ENCODE peak calls at places on chromosomes 5 and 9, in eight cellular contexts. One of them, this sample, is unnamed.

GRCh38 chr9:128456613-128457061 is 831 bp downstream of the ODF2 start:
- DNase-seq in lung: peak; percentile 74
- DNase-seq in neural progenitor cell: peak; percentile 87
- DNase-seq in transverse colon: peak; percentile 69
- DNase-seq in stomach: peak; percentile 61
- DNase-seq in heart right ventricle: peak; percentile 68
- DNase-seq in CD8-positive, alpha-beta memory T cell: peak; percentile 57
- DNase-seq in CD8-positive, alpha-beta T cell: peak; percentile 66
- DNase-seq in this sample: peak; percentile 34

GRCh38 chr5:122154910-122155309 is 25.6 kb downstream of the ZNF474 start:
- DNase-seq in lung: no peak
- DNase-seq in neural progenitor cell: no peak
- DNase-seq in transverse colon: no peak
- DNase-seq in stomach: no peak
- DNase-seq in heart right ventricle: no peak
- DNase-seq in CD8-positive, alpha-beta memory T cell: no peak
- DNase-seq in CD8-positive, alpha-beta T cell: no peak
- DNase-seq in this sample: no peak

GRCh38 chr5:61748651-61749050 is 416.6 kb downstream of the ZSWIM6 start:
- DNase-seq in lung: no peak
- DNase-seq in neural progenitor cell: no peak
- DNase-seq in transverse colon: no peak
- DNase-seq in stomach: no peak
- DNase-seq in heart right ventricle: no peak
- DNase-seq in CD8-positive, alpha-beta memory T cell: no peak
- DNase-seq in CD8-positive, alpha-beta T cell: no peak
- DNase-seq in this sample: no peak

GRCh38 chr9:970310-971002 is 6.0 kb upstream of the DMRT3 start:
- DNase-seq in lung: no peak
- DNase-seq in neural progenitor cell: peak; percentile 62
- DNase-seq in transverse colon: no peak
- DNase-seq in stomach: no peak
- DNase-seq in heart right ventricle: no peak
- DNase-seq in CD8-positive, alpha-beta memory T cell: no peak
- DNase-seq in CD8-positive, alpha-beta T cell: no peak
- DNase-seq in this sample: no peak

GRCh38 chr9:100725376-100725775 is 147.5 kb downstream of the CAVIN4 start:
- DNase-seq in lung: no peak
- DNase-seq in neural progenitor cell: no peak
- DNase-seq in transverse colon: no peak
- DNase-seq in stomach: no peak
- DNase-seq in heart right ventricle: no peak
- DNase-seq in CD8-positive, alpha-beta memory T cell: no peak
- DNase-seq in CD8-positive, alpha-beta T cell: no peak
- DNase-seq in this sample: no peak

GRCh38 chr5:43110606-43111170 is 10.0 kb upstream of the ZNF131 start:
- DNase-seq in lung: no peak
- DNase-seq in neural progenitor cell: peak; percentile 16
- DNase-seq in transverse colon: peak; percentile 44
- DNase-seq in stomach: no peak
- DNase-seq in heart right ventricle: no peak
- DNase-seq in CD8-positive, alpha-beta memory T cell: no peak
- DNase-seq in CD8-positive, alpha-beta T cell: peak; percentile 20
- DNase-seq in this sample: no peak

GRCh38 chr9:118761016-118761790 is 608.0 kb downstream of the BRINP1 start:
- DNase-seq in lung: no peak
- DNase-seq in neural progenitor cell: no peak
- DNase-seq in transverse colon: no peak
- DNase-seq in stomach: no peak
- DNase-seq in heart right ventricle: no peak
- DNase-seq in CD8-positive, alpha-beta memory T cell: no peak
- DNase-seq in CD8-positive, alpha-beta T cell: no peak
- DNase-seq in this sample: no peak

GRCh38 chr9:127931092-127931881 is 710 bp upstream of the PIP5KL1 start:
- DNase-seq in lung: peak; percentile 79
- DNase-seq in neural progenitor cell: peak; percentile 21
- DNase-seq in transverse colon: no peak
- DNase-seq in stomach: no peak
- DNase-seq in heart right ventricle: no peak
- DNase-seq in CD8-positive, alpha-beta memory T cell: no peak
- DNase-seq in CD8-positive, alpha-beta T cell: no peak
- DNase-seq in this sample: no peak

GRCh38 chr9:107274953-107275422 is 8.1 kb upstream of the RAD23B start:
- DNase-seq in lung: no peak
- DNase-seq in neural progenitor cell: no peak
- DNase-seq in transverse colon: no peak
- DNase-seq in stomach: no peak
- DNase-seq in heart right ventricle: no peak
- DNase-seq in CD8-positive, alpha-beta memory T cell: no peak
- DNase-seq in CD8-positive, alpha-beta T cell: no peak
- DNase-seq in this sample: no peak

GRCh38 chr5:175235251-175235963 is 208.6 kb downstream of the DRD1 start:
- DNase-seq in lung: no peak
- DNase-seq in neural progenitor cell: no peak
- DNase-seq in transverse colon: no peak
- DNase-seq in stomach: no peak
- DNase-seq in heart right ventricle: no peak
- DNase-seq in CD8-positive, alpha-beta memory T cell: no peak
- DNase-seq in CD8-positive, alpha-beta T cell: no peak
- DNase-seq in this sample: no peak

GRCh38 chr9:112361602-112362001 is 18.3 kb upstream of the HSDL2 start:
- DNase-seq in lung: no peak
- DNase-seq in neural progenitor cell: peak; percentile 53
- DNase-seq in transverse colon: no peak
- DNase-seq in stomach: no peak
- DNase-seq in heart right ventricle: no peak
- DNase-seq in CD8-positive, alpha-beta memory T cell: no peak
- DNase-seq in CD8-positive, alpha-beta T cell: peak; percentile 40
- DNase-seq in this sample: no peak

GRCh38 chr9:6703898-6704639 is 53.7 kb upstream of the KDM4C start:
- DNase-seq in lung: peak; percentile 89
- DNase-seq in neural progenitor cell: peak; percentile 88
- DNase-seq in transverse colon: peak; percentile 91
- DNase-seq in stomach: peak; percentile 92
- DNase-seq in heart right ventricle: peak; percentile 88
- DNase-seq in CD8-positive, alpha-beta memory T cell: peak; percentile 77
- DNase-seq in CD8-positive, alpha-beta T cell: peak; percentile 86
- DNase-seq in this sample: peak; percentile 75

GRCh38 chr9:4860383-4860782 is 67.6 kb downstream of the RCL1 start:
- DNase-seq in lung: no peak
- DNase-seq in neural progenitor cell: no peak
- DNase-seq in transverse colon: no peak
- DNase-seq in stomach: no peak
- DNase-seq in heart right ventricle: no peak
- DNase-seq in CD8-positive, alpha-beta memory T cell: no peak
- DNase-seq in CD8-positive, alpha-beta T cell: no peak
- DNase-seq in this sample: no peak

GRCh38 chr9:87567047-87567446 is 69.4 kb downstream of the DAPK1 start:
- DNase-seq in lung: no peak
- DNase-seq in neural progenitor cell: no peak
- DNase-seq in transverse colon: no peak
- DNase-seq in stomach: peak; percentile 63
- DNase-seq in heart right ventricle: no peak
- DNase-seq in CD8-positive, alpha-beta memory T cell: no peak
- DNase-seq in CD8-positive, alpha-beta T cell: no peak
- DNase-seq in this sample: no peak

GRCh38 chr5:64229163-64229774 is 63.6 kb downstream of the RNF180 start:
- DNase-seq in lung: no peak
- DNase-seq in neural progenitor cell: peak; percentile 53
- DNase-seq in transverse colon: no peak
- DNase-seq in stomach: no peak
- DNase-seq in heart right ventricle: no peak
- DNase-seq in CD8-positive, alpha-beta memory T cell: no peak
- DNase-seq in CD8-positive, alpha-beta T cell: no peak
- DNase-seq in this sample: no peak

GRCh38 chr9:73444821-73445220 is 293.2 kb downstream of the ANXA1 start:
- DNase-seq in lung: no peak
- DNase-seq in neural progenitor cell: no peak
- DNase-seq in transverse colon: no peak
- DNase-seq in stomach: no peak
- DNase-seq in heart right ventricle: no peak
- DNase-seq in CD8-positive, alpha-beta memory T cell: no peak
- DNase-seq in CD8-positive, alpha-beta T cell: no peak
- DNase-seq in this sample: no peak

GRCh38 chr9:114278881-114279570 is 43.9 kb upstream of the ORM1 start:
- DNase-seq in lung: no peak
- DNase-seq in neural progenitor cell: no peak
- DNase-seq in transverse colon: no peak
- DNase-seq in stomach: no peak
- DNase-seq in heart right ventricle: no peak
- DNase-seq in CD8-positive, alpha-beta memory T cell: no peak
- DNase-seq in CD8-positive, alpha-beta T cell: no peak
- DNase-seq in this sample: no peak

GRCh38 chr5:142981475-142981874 is 211.3 kb downstream of the ARHGAP26 start:
- DNase-seq in lung: no peak
- DNase-seq in neural progenitor cell: peak; percentile 1
- DNase-seq in transverse colon: no peak
- DNase-seq in stomach: no peak
- DNase-seq in heart right ventricle: no peak
- DNase-seq in CD8-positive, alpha-beta memory T cell: no peak
- DNase-seq in CD8-positive, alpha-beta T cell: no peak
- DNase-seq in this sample: no peak

GRCh38 chr5:76601470-76601869 is 21.7 kb downstream of the F2RL2 start:
- DNase-seq in lung: no peak
- DNase-seq in neural progenitor cell: peak; percentile 81
- DNase-seq in transverse colon: no peak
- DNase-seq in stomach: no peak
- DNase-seq in heart right ventricle: no peak
- DNase-seq in CD8-positive, alpha-beta memory T cell: no peak
- DNase-seq in CD8-positive, alpha-beta T cell: peak; percentile 14
- DNase-seq in this sample: no peak

GRCh38 chr9:81848472-81848871 is 79.8 kb upstream of the SPATA31D4 start:
- DNase-seq in lung: no peak
- DNase-seq in neural progenitor cell: no peak
- DNase-seq in transverse colon: no peak
- DNase-seq in stomach: no peak
- DNase-seq in heart right ventricle: no peak
- DNase-seq in CD8-positive, alpha-beta memory T cell: no peak
- DNase-seq in CD8-positive, alpha-beta T cell: no peak
- DNase-seq in this sample: no peak

GRCh38 chr5:145975361-145976066 is 39.1 kb downstream of the SH3RF2 start:
- DNase-seq in lung: no peak
- DNase-seq in neural progenitor cell: no peak
- DNase-seq in transverse colon: no peak
- DNase-seq in stomach: peak; percentile 37
- DNase-seq in heart right ventricle: no peak
- DNase-seq in CD8-positive, alpha-beta memory T cell: no peak
- DNase-seq in CD8-positive, alpha-beta T cell: no peak
- DNase-seq in this sample: no peak

GRCh38 chr5:160938532-160938931 is 86.5 kb upstream of the ATP10B start:
- DNase-seq in lung: peak; percentile 64
- DNase-seq in neural progenitor cell: no peak
- DNase-seq in transverse colon: peak; percentile 74
- DNase-seq in stomach: peak; percentile 68
- DNase-seq in heart right ventricle: no peak
- DNase-seq in CD8-positive, alpha-beta memory T cell: no peak
- DNase-seq in CD8-positive, alpha-beta T cell: no peak
- DNase-seq in this sample: no peak

GRCh38 chr5:27568811-27569210 is 530.4 kb upstream of the CDH9 start:
- DNase-seq in lung: no peak
- DNase-seq in neural progenitor cell: no peak
- DNase-seq in transverse colon: no peak
- DNase-seq in stomach: no peak
- DNase-seq in heart right ventricle: no peak
- DNase-seq in CD8-positive, alpha-beta memory T cell: no peak
- DNase-seq in CD8-positive, alpha-beta T cell: no peak
- DNase-seq in this sample: no peak

GRCh38 chr9:25505644-25506043 is 172.6 kb downstream of the TUSC1 start:
- DNase-seq in lung: no peak
- DNase-seq in neural progenitor cell: no peak
- DNase-seq in transverse colon: no peak
- DNase-seq in stomach: no peak
- DNase-seq in heart right ventricle: no peak
- DNase-seq in CD8-positive, alpha-beta memory T cell: no peak
- DNase-seq in CD8-positive, alpha-beta T cell: no peak
- DNase-seq in this sample: no peak
- H3K9me3 ChIP-seq in lung: peaks cover 13% of the 10 kb centered on the region
- H3K9me3 ChIP-seq in neural progenitor cell: no peaks in the 10 kb centered on the region
- H3K9me3 ChIP-seq in transverse colon: no peaks in the 10 kb centered on the region
- H3K9me3 ChIP-seq in stomach: peaks cover 45% of the 10 kb centered on the region
- H3K9me3 ChIP-seq in heart right ventricle: no peaks in the 10 kb centered on the region
- H3K9me3 ChIP-seq in CD8-positive, alpha-beta memory T cell: no peaks in the 10 kb centered on the region
- H3K9me3 ChIP-seq in CD8-positive, alpha-beta T cell: no peaks in the 10 kb centered on the region
- H3K9me3 ChIP-seq in this sample: no peaks in the 10 kb centered on the region

GRCh38 chr5:178983728-178984127 is 11.4 kb downstream of the GRM6 start:
- DNase-seq in lung: no peak
- DNase-seq in neural progenitor cell: no peak
- DNase-seq in transverse colon: no peak
- DNase-seq in stomach: no peak
- DNase-seq in heart right ventricle: no peak
- DNase-seq in CD8-positive, alpha-beta memory T cell: no peak
- DNase-seq in CD8-positive, alpha-beta T cell: no peak
- DNase-seq in this sample: no peak
- H3K9me3 ChIP-seq in lung: peaks cover 9% of the 10 kb centered on the region
- H3K9me3 ChIP-seq in neural progenitor cell: no peaks in the 10 kb centered on the region
- H3K9me3 ChIP-seq in transverse colon: peaks cover 74% of the 10 kb centered on the region
- H3K9me3 ChIP-seq in stomach: peaks cover 97% of the 10 kb centered on the region
- H3K9me3 ChIP-seq in heart right ventricle: no peaks in the 10 kb centered on the region
- H3K9me3 ChIP-seq in CD8-positive, alpha-beta memory T cell: no peaks in the 10 kb centered on the region
- H3K9me3 ChIP-seq in CD8-positive, alpha-beta T cell: no peaks in the 10 kb centered on the region
- H3K9me3 ChIP-seq in this sample: no peaks in the 10 kb centered on the region

DNA sequence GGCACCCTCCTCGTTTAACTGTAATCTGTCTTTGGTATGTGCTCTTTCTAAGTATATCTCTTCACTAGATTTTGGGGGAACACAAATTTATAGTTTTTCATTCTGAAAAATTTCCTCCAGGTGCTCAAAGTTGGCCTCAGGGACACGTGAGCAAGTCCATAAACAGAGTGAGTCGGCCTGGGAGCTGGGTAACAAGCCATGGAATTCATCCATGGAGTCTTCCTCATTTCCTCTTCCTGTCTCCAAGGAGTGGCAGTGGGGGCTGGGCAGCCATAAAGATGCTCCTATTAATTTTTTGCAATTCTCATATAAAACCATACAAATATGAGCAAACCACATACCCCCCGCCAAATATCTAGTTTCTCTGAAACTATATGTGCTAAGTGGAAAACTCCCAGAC is 136.6 kb upstream of the OTULINL start:
- DNase-seq in lung: no peak
- DNase-seq in neural progenitor cell: no peak
- DNase-seq in transverse colon: no peak
- DNase-seq in stomach: no peak
- DNase-seq in heart right ventricle: no peak
- DNase-seq in CD8-positive, alpha-beta memory T cell: no peak
- DNase-seq in CD8-positive, alpha-beta T cell: no peak
- DNase-seq in this sample: no peak
- H3K9me3 ChIP-seq in lung: no peaks in the 10 kb centered on the region
- H3K9me3 ChIP-seq in neural progenitor cell: no peaks in the 10 kb centered on the region
- H3K9me3 ChIP-seq in transverse colon: no peaks in the 10 kb centered on the region
- H3K9me3 ChIP-seq in stomach: no peaks in the 10 kb centered on the region
- H3K9me3 ChIP-seq in heart right ventricle: no peaks in the 10 kb centered on the region
- H3K9me3 ChIP-seq in CD8-positive, alpha-beta memory T cell: no peaks in the 10 kb centered on the region
- H3K9me3 ChIP-seq in CD8-positive, alpha-beta T cell: no peaks in the 10 kb centered on the region
- H3K9me3 ChIP-seq in this sample: no peaks in the 10 kb centered on the region

DNA sequence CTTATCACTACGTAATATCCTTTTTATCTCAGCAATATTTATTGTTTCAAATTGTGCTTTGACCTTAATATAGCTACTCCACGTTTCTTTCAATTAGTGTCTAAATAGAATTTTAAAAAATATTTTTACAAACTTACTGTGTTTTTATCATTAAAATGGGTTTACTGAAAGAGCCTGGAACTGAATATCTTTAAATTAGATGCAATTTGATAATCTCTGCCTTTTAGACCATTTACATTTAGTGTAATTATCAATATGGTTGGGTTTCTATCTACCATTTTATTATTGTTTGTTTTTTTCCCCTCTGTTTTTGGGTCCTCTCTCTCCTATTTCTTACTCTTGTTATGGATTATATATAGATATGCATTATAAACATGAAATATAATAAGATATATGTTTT is 327.8 kb downstream of the IRX2 start:
- DNase-seq in lung: no peak
- DNase-seq in neural progenitor cell: no peak
- DNase-seq in transverse colon: no peak
- DNase-seq in stomach: no peak
- DNase-seq in heart right ventricle: no peak
- DNase-seq in CD8-positive, alpha-beta memory T cell: no peak
- DNase-seq in CD8-positive, alpha-beta T cell: no peak
- DNase-seq in this sample: no peak
- H3K9me3 ChIP-seq in lung: no peaks in the 10 kb centered on the region
- H3K9me3 ChIP-seq in neural progenitor cell: peaks cover 11% of the 10 kb centered on the region
- H3K9me3 ChIP-seq in transverse colon: peaks cover 8% of the 10 kb centered on the region
- H3K9me3 ChIP-seq in stomach: peaks cover 11% of the 10 kb centered on the region
- H3K9me3 ChIP-seq in heart right ventricle: no peaks in the 10 kb centered on the region
- H3K9me3 ChIP-seq in CD8-positive, alpha-beta memory T cell: no peaks in the 10 kb centered on the region
- H3K9me3 ChIP-seq in CD8-positive, alpha-beta T cell: no peaks in the 10 kb centered on the region
- H3K9me3 ChIP-seq in this sample: no peaks in the 10 kb centered on the region